ENCODE peak calls at places on chromosomes 11 and 22, in ten cellular contexts. U, Z, E, X, I, M, A, S, D and H are unnamed samples.

GRCh38 chr22:30891443-30891755 is 77.2 kb downstream of the MORC2 start:
- DNase-seq in U (peak; percentile 10), Z (no peak), E (no peak), X (peak; percentile 39), I (no peak), M (no peak), A (no peak), S (no peak), D (no peak), H (no peak)

GRCh38 chr22:22110548-22111266 is 128.1 kb upstream of the TOP3B start:
- DNase-seq in U (no peak), Z (no peak), E (peak; percentile 91), X (no peak), I (peak; percentile 78), M (no peak), A (no peak), S (peak; percentile 57), D (peak; percentile 60), H (peak; percentile 78)

GRCh38 chr22:36369922-36370781 is 17.6 kb downstream of the MYH9 start:
- DNase-seq in U (no peak), Z (no peak), E (no peak), X (no peak), I (peak; percentile 64), M (no peak), A (no peak), S (peak; percentile 69), D (peak; percentile 46), H (no peak)

GRCh38 chr11:2673250-2673610 is 26.6 kb downstream of the KCNQ1OT1 start:
- DNase-seq in U (no peak), Z (no peak), E (no peak), X (peak; percentile 24), I (no peak), M (no peak), A (no peak), S (no peak), D (no peak), H (no peak)

GRCh38 chr22:45426387-45426786 is 12.9 kb downstream of the RIBC2 start:
- DNase-seq in U (no peak), Z (no peak), E (no peak), X (peak; percentile 53), I (no peak), M (no peak), A (peak; percentile 53), S (no peak), D (no peak), H (no peak)

GRCh38 chr11:34632105-34632780 is 11.3 kb downstream of the EHF start:
- DNase-seq in U (no peak), Z (no peak), E (no peak), X (no peak), I (no peak), M (no peak), A (no peak), S (no peak), D (no peak), H (peak; percentile 82)

GRCh38 chr11:22807855-22808558 is 21.6 kb downstream of the SVIP start:
- DNase-seq in U (no peak), Z (no peak), E (no peak), X (no peak), I (no peak), M (no peak), A (no peak), S (no peak), D (no peak), H (no peak)

GRCh38 chr11:116700586-116701220 is 72.1 kb downstream of the BUD13 start:
- DNase-seq in U (no peak), Z (no peak), E (no peak), X (peak; percentile 2), I (no peak), M (no peak), A (peak; percentile 26), S (no peak), D (no peak), H (peak; percentile 2)

GRCh38 chr11:2929511-2929879 is 275 bp upstream of the PHLDA2 start:
- DNase-seq in U (no peak), Z (peak; percentile 24), E (peak; percentile 73), X (peak; percentile 88), I (peak; percentile 26), M (no peak), A (no peak), S (peak; percentile 84), D (peak; percentile 52), H (no peak)

GRCh38 chr11:126310229-126310991 is 6.5 kb downstream of the DCPS start:
- DNase-seq in U (peak; percentile 38), Z (peak; percentile 17), E (peak; percentile 49), X (peak; percentile 83), I (peak; percentile 32), M (peak; percentile 21), A (peak; percentile 85), S (peak; percentile 79), D (peak; percentile 68), H (no peak)

GRCh38 chr22:27952091-27952490 is 33.0 kb upstream of the PITPNB start:
- DNase-seq in U (no peak), Z (no peak), E (peak; percentile 21), X (no peak), I (no peak), M (no peak), A (no peak), S (no peak), D (no peak), H (no peak)

GRCh38 chr11:104432981-104433380 is 269.0 kb upstream of the PDGFD start:
- DNase-seq in U (no peak), Z (no peak), E (no peak), X (no peak), I (no peak), M (no peak), A (no peak), S (no peak), D (no peak), H (no peak)

GRCh38 chr22:44645083-44645482 is 56.9 kb upstream of the PRR5 start:
- DNase-seq in U (no peak), Z (no peak), E (no peak), X (no peak), I (no peak), M (no peak), A (no peak), S (no peak), D (no peak), H (no peak)

GRCh38 chr22:28441720-28442263 is 237.8 kb downstream of the TTC28 start:
- DNase-seq in U (no peak), Z (no peak), E (no peak), X (no peak), I (peak; percentile 65), M (no peak), A (no peak), S (no peak), D (no peak), H (peak; percentile 20)

GRCh38 chr22:21708960-21709359 is 26.6 kb downstream of the YPEL1 start:
- DNase-seq in U (no peak), Z (no peak), E (no peak), X (no peak), I (no peak), M (no peak), A (no peak), S (no peak), D (no peak), H (no peak)

GRCh38 chr11:8692417-8692816 is 9.8 kb downstream of the RPL27A start:
- DNase-seq in U (no peak), Z (no peak), E (no peak), X (no peak), I (no peak), M (no peak), A (no peak), S (no peak), D (no peak), H (no peak)

GRCh38 chr11:67584205-67584880 is 731 bp downstream of the GSTP1 start:
- DNase-seq in U (peak; percentile 33), Z (no peak), E (peak; percentile 28), X (peak; percentile 86), I (no peak), M (peak; percentile 17), A (peak; percentile 85), S (peak; percentile 90), D (peak; percentile 62), H (peak; percentile 66)

GRCh38 chr11:120035756-120036155 is 102.2 kb downstream of the TRIM29 start:
- DNase-seq in U (no peak), Z (no peak), E (no peak), X (peak; percentile 1), I (no peak), M (no peak), A (peak; percentile 61), S (no peak), D (no peak), H (no peak)

GRCh38 chr11:117584056-117584830 is 212.8 kb downstream of the DSCAML1 start:
- DNase-seq in U (no peak), Z (no peak), E (peak; percentile 1), X (no peak), I (peak; percentile 42), M (no peak), A (no peak), S (no peak), D (no peak), H (peak; percentile 68)

GRCh38 chr11:61542024-61542461 is 33.5 kb downstream of the LRRC10B start:
- DNase-seq in U (no peak), Z (no peak), E (no peak), X (no peak), I (no peak), M (no peak), A (no peak), S (no peak), D (no peak), H (no peak)

GRCh38 chr11:57777969-57778317 is 16.3 kb downstream of the CTNND1 start:
- DNase-seq in U (no peak), Z (no peak), E (peak; percentile 50), X (no peak), I (peak; percentile 63), M (no peak), A (no peak), S (no peak), D (no peak), H (no peak)

GRCh38 chr11:15815246-15816209 is 540.8 kb downstream of the SOX6 start:
- DNase-seq in U (no peak), Z (no peak), E (no peak), X (no peak), I (no peak), M (no peak), A (no peak), S (no peak), D (no peak), H (no peak)

GRCh38 chr11:36265793-36266628 is 23.2 kb downstream of the COMMD9 start:
- DNase-seq in U (no peak), Z (no peak), E (peak; percentile 51), X (no peak), I (peak; percentile 24), M (peak; percentile 31), A (no peak), S (peak; percentile 58), D (peak; percentile 68), H (peak; percentile 44)

GRCh38 chr11:102528618-102529017 is 1.9 kb downstream of the MMP7 start:
- DNase-seq in U (no peak), Z (no peak), E (no peak), X (no peak), I (peak; percentile 59), M (no peak), A (no peak), S (no peak), D (no peak), H (no peak)

GRCh38 chr11:71095294-71095850 is 157.0 kb downstream of the SHANK2 start:
- DNase-seq in U (no peak), Z (no peak), E (no peak), X (no peak), I (no peak), M (no peak), A (no peak), S (no peak), D (no peak), H (no peak)

GRCh38 chr22:41904450-41905410 is 10.1 kb downstream of the SHISA8 start:
- DNase-seq in U (no peak), Z (no peak), E (no peak), X (no peak), I (no peak), M (no peak), A (no peak), S (no peak), D (no peak), H (no peak)

GRCh38 chr11:119687220-119688046 is 41.6 kb downstream of the NECTIN1 start:
- DNase-seq in U (no peak), Z (no peak), E (no peak), X (no peak), I (no peak), M (no peak), A (no peak), S (no peak), D (no peak), H (no peak)

GRCh38 chr22:43077121-43077877 is 11.9 kb downstream of the TTLL1 start:
- DNase-seq in U (no peak), Z (no peak), E (no peak), X (no peak), I (no peak), M (no peak), A (no peak), S (no peak), D (no peak), H (peak; percentile 40)